ENCODE peak calls at places on chromosomes 3 and 15, in seven cellular contexts. Z is neural progenitor cell, V is MM.1S, U is SK-N-SH, R is hepatocyte, J is HCT116, K is PC-3. H is an unnamed sample.

GRCh38 chr3:169327969-169328368 is 335.5 kb downstream of the MECOM start:
- DNase-seq in Z (no peak), R (peak), U (no peak), V (no peak), J (no peak), K (peak), H (no peak)

GRCh38 chr15:85048430-85048829 is 66.8 kb downstream of the PDE8A start:
- DNase-seq in K (peak), U (no peak), Z (no peak), R (no peak), J (no peak), V (no peak), H (peak)

GRCh38 chr3:37291275-37291700 is 116.9 kb upstream of the LRRFIP2 start:
- DNase-seq in U (no peak), R (no peak), K (peak), V (no peak), J (no peak), Z (no peak), H (peak)

GRCh38 chr15:99090011-99090699 is 14.7 kb upstream of the SYNM start:
- DNase-seq in K (no peak), Z (no peak), R (no peak), J (no peak), U (no peak), V (peak), H (no peak)

GRCh38 chr3:142560118-142560517 is 18.4 kb downstream of the ATR start:
- DNase-seq in R (no peak), Z (no peak), U (no peak), J (no peak), V (no peak), K (no peak), H (no peak)

GRCh38 chr3:194570184-194570583 is 63.0 kb downstream of the TMEM44 start:
- DNase-seq in V (no peak), Z (no peak), R (no peak), J (no peak), U (no peak), K (no peak), H (no peak)

GRCh38 chr15:82934100-82934880 is 18.2 kb downstream of the HOMER2 start:
- DNase-seq in K (no peak), Z (no peak), U (no peak), V (no peak), R (no peak), J (no peak), H (no peak)

GRCh38 chr3:18681946-18682345 is 256.8 kb upstream of the SATB1 start:
- DNase-seq in J (no peak), K (no peak), V (no peak), U (no peak), Z (no peak), R (no peak), H (no peak)

GRCh38 chr3:48157950-48158376 is 30.3 kb downstream of the CDC25A start:
- DNase-seq in V (peak), J (peak), Z (peak), U (peak), R (peak), K (peak), H (peak)

GRCh38 chr3:36923523-36923943 is 21.3 kb downstream of the TRANK1 start:
- DNase-seq in J (no peak), Z (no peak), U (no peak), R (no peak), K (no peak), V (no peak), H (no peak)

GRCh38 chr15:85289677-85290365 is 90.6 kb upstream of the AKAP13 start:
- DNase-seq in Z (peak), K (peak), J (peak), U (peak), V (peak), R (peak), H (peak)

GRCh38 chr3:85050806-85051205 is 92.0 kb downstream of the CADM2 start:
- DNase-seq in K (no peak), V (no peak), Z (no peak), J (no peak), U (no peak), R (no peak), H (no peak)

GRCh38 chr3:138271189-138271794 is 58.4 kb downstream of the NME9 start:
- DNase-seq in V (no peak), Z (no peak), R (no peak), U (no peak), K (no peak), J (no peak), H (no peak)

GRCh38 chr3:175002732-175003143 is 143.6 kb downstream of the NAALADL2 start:
- DNase-seq in Z (no peak), K (peak), R (peak), U (no peak), J (no peak), V (no peak), H (peak)

GRCh38 chr15:95304116-95304873 is 1026.2 kb upstream of the NR2F2 start:
- DNase-seq in R (peak), Z (no peak), V (no peak), K (no peak), U (no peak), J (no peak), H (peak)

GRCh38 chr15:74656935-74657535 is 38.8 kb downstream of the EDC3 start:
- DNase-seq in K (no peak), Z (no peak), V (no peak), U (no peak), R (no peak), J (no peak), H (no peak)

GRCh38 chr3:117302448-117302847 is 592.9 kb downstream of the TUSC7 start:
- DNase-seq in R (no peak), V (no peak), U (no peak), K (no peak), J (no peak), Z (no peak), H (no peak)

GRCh38 chr3:117298273-117298672 is 588.7 kb downstream of the TUSC7 start:
- DNase-seq in U (no peak), R (no peak), J (no peak), Z (no peak), V (no peak), K (no peak), H (no peak)

GRCh38 chr3:117297541-117297940 is 588.0 kb downstream of the TUSC7 start:
- DNase-seq in R (no peak), J (no peak), U (no peak), V (no peak), Z (no peak), K (no peak), H (no peak)

GRCh38 chr3:117297070-117297469 is 587.5 kb downstream of the TUSC7 start:
- DNase-seq in K (no peak), V (no peak), U (no peak), R (no peak), J (no peak), Z (no peak), H (no peak)
- H3K4me3 ChIP-seq in K (no peak), V (no peak), U (no peak), R (no peak), J (no peak), Z (no peak), H (no peak)

GRCh38 chr3:77414881-77415280 is 375.0 kb downstream of the ROBO2 start:
- DNase-seq in U (no peak), V (no peak), R (no peak), K (no peak), J (no peak), Z (no peak), H (no peak)

GRCh38 chr3:77407454-77407853 is 367.6 kb downstream of the ROBO2 start:
- DNase-seq in R (no peak), J (no peak), U (no peak), K (no peak), V (no peak), Z (peak), H (no peak)

GRCh38 chr3:77412591-77412990 is 372.7 kb downstream of the ROBO2 start:
- DNase-seq in K (peak), V (no peak), J (no peak), R (no peak), Z (no peak), U (no peak), H (peak)

GRCh38 chr3:77411334-77411733 is 371.4 kb downstream of the ROBO2 start:
- DNase-seq in Z (no peak), R (no peak), U (no peak), K (no peak), J (no peak), V (no peak), H (no peak)

DNA sequence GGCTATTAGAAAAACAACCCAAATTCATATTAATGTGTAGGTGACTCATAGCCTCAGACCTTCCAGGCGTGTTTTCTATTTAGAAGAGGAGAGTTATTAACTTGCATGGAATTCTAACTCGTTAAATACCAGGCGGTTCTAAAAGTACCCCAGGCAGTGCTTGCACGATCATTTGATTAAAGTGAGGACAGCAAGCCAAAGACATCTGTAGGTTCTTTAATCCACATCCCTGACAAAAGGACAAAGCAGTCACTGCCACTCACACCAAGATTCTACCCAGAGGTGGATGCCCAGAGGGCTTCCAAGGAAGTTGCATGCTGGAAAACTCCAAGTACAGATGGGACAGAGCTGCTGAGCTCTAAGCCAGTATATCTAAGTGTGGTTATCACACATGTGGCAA is 372.1 kb downstream of the ROBO2 start:
- DNase-seq in R (no peak), K (peak), V (no peak), Z (no peak), U (no peak), J (no peak), H (peak)
- TF ChIP-seq EZH2phosphoT487 in R (no peak), K (no peak), V (no peak), Z (no peak), U (no peak), J (no peak), H (no peak)

GRCh38 chr3:30253832-30254231 is 352.6 kb upstream of the TGFBR2 start:
- DNase-seq in U (no peak), R (no peak), Z (no peak), J (no peak), K (no peak), V (no peak), H (no peak)

GRCh38 chr3:30245805-30246622 is 360.4 kb upstream of the TGFBR2 start:
- DNase-seq in J (no peak), V (no peak), K (no peak), R (no peak), Z (no peak), U (no peak), H (no peak)

GRCh38 chr3:30248423-30248822 is 358.0 kb upstream of the TGFBR2 start:
- DNase-seq in K (no peak), J (no peak), U (no peak), V (peak), R (no peak), Z (no peak), H (no peak)
- H2AFZ ChIP-seq in K (no peak), J (no peak), U (no peak), V (no peak), R (no peak), Z (no peak), H (no peak)

DNA sequence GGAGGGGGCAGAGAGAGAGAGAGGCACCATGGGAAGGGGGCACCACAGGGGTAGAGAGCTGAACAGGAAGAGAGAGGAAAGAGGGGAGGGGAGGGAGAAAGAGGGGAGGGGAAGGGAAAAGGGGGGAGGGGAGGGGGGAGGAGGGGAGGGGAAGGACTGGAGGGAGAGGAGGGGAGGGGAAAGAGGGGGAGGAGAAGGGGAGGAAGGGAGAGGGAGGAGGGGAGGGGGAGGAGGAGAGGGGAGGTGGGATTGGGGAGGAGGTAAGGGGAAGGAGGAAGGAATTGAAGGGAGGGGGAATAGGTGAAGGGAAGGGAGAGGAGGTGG is 14.5 kb upstream of the TMEM115 start:
- DNase-seq in V (no peak), J (no peak), R (no peak), U (no peak), Z (peak), K (no peak), H (no peak)
- H3K4me3 ChIP-seq in V (no peak), J (no peak), R (no peak), U (no peak), Z (no peak), K (no peak), H (no peak)

GRCh38 chr15:101489633-101490407 is at the start of gene PCSK6:
- DNase-seq in Z (peak), V (no peak), J (no peak), R (peak), K (no peak), U (peak), H (peak)
- TF ChIP-seq EZH2phosphoT487 in Z (no peak), V (no peak), J (no peak), R (no peak), K (no peak), U (no peak), H (no peak)

GRCh38 chr15:62847900-62848489 is 194.6 kb upstream of the TPM1 start:
- DNase-seq in J (peak), K (peak), Z (peak), R (peak), U (peak), V (peak), H (peak)
- H2AFZ ChIP-seq in J (peak), K (no peak), Z (no peak), R (no peak), U (no peak), V (no peak), H (peak)

DNA sequence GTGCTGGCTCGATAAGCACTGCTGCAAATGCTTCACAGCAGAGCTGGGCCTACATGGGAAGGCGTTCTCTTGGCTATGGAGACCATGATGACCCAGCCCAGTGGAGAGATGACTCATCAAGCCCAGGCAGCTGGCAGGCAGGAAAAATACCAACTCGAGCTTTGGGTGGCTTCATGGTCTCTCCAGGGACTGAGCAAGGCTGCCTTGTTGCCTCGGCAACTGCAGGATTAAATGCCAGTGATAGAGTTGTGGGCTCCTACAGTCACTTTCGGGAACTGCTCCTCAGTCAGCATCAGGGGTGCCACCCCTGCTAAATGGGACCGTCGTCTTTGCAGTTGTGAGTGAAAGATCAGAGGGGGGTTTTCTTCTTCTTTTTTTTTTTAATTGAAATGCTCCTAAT is 54.6 kb upstream of the MYZAP start:
- DNase-seq in U (no peak), V (no peak), R (peak), Z (peak), K (peak), J (peak), H (peak)
- H3K4me3 ChIP-seq in U (no peak), V (no peak), R (no peak), Z (no peak), K (no peak), J (no peak), H (peak)

GRCh38 chr3:12797892-12798558 is 1.5 kb downstream of the CAND2 start:
- DNase-seq in J (no peak), R (no peak), U (no peak), V (no peak), K (no peak), Z (no peak), H (no peak)

GRCh38 chr3:12793701-12794100 is 2.8 kb upstream of the CAND2 start:
- DNase-seq in V (no peak), U (no peak), Z (no peak), K (no peak), R (no peak), J (no peak), H (no peak)

GRCh38 chr3:12797124-12797891 is 828 bp downstream of the CAND2 start:
- DNase-seq in R (no peak), J (no peak), V (no peak), Z (no peak), U (no peak), K (no peak), H (no peak)

GRCh38 chr3:12798559-12799179 is 2.2 kb downstream of the CAND2 start:
- DNase-seq in V (no peak), Z (no peak), R (no peak), J (no peak), U (no peak), K (no peak), H (no peak)

DNA sequence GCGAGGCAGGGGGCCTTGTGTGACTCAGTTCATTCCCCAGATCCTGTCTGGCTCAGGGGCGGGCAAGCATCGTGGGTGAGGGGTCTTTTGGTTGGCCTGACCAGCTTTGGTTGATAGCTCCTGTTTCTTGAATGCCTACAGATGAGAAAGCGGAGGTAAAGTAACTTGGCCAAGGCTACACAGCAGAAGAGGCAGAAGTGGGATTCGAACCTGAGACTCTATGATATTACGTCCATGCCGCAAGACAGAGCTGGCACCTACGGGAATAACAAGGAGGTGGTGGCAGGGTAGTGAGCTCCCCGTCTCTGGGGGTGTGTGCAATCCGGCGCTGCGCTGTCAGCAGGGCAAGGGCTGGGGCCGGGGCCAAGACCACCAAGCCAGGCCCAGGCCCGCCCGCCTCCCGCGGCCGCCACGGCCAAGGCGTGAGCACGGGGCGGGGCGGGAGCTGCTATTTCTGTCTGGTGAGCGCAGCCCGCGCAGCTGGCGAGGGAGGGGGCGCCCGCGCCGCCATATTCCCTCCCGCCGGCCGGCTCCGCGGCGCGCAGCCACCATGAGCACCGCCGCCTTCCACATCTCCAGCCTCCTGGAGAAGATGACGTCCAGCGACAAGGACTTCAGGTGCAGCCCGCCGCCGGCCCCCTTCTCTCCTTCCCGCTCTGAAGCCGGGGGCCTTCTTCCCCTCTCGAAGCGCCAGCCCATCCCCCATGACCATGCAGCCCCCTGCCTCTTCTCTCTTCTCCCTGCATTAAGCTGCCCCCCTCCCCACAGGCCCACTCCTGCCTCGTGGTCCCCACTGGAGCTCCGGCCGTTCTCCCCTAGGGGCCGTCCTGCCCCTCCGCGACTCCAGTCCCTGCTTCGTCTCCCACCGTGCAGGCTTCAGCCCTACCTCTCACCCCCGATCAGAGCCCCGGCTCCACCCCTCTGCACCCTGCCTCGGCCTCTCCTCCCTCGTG is at the start of gene CAND2:
- DNase-seq in U (peak), R (peak), K (no peak), V (no peak), J (no peak), Z (peak), H (peak)
- TF ChIP-seq EZH2phosphoT487 in U (no peak), R (no peak), K (no peak), V (no peak), J (no peak), Z (no peak), H (no peak)